ENCODE peak calls at places on chromosomes 6 and 20, in eight cellular contexts. One of them, this sample, is unnamed.

GRCh38 chr6:125904871-125905270 is 51.7 kb upstream of the HINT3 start:
- DNase-seq in activated CD4-positive, alpha-beta T cell treated with anti-CD3 and anti-CD28 coated beads, Interleukin-2, amount 10 ng/mL, durations not matched to agents 7 days and 5 days: peak
- DNase-seq in midbrain: no peak
- DNase-seq in RWPE1: peak
- DNase-seq in esophagus muscularis mucosa: no peak
- DNase-seq in HEK293T: no peak
- DNase-seq in kidney tubule cell: peak
- DNase-seq in left cardiac atrium: no peak
- DNase-seq in this sample: no peak

GRCh38 chr6:38177885-38178583 is 358.5 kb downstream of the ZFAND3 start:
- DNase-seq in activated CD4-positive, alpha-beta T cell treated with anti-CD3 and anti-CD28 coated beads, Interleukin-2, amount 10 ng/mL, durations not matched to agents 7 days and 5 days: no peak
- DNase-seq in midbrain: no peak
- DNase-seq in RWPE1: no peak
- DNase-seq in esophagus muscularis mucosa: no peak
- DNase-seq in HEK293T: no peak
- DNase-seq in kidney tubule cell: no peak
- DNase-seq in left cardiac atrium: peak
- DNase-seq in this sample: no peak

GRCh38 chr20:1381753-1382591 is 10.9 kb downstream of the FKBP1A start:
- DNase-seq in activated CD4-positive, alpha-beta T cell treated with anti-CD3 and anti-CD28 coated beads, Interleukin-2, amount 10 ng/mL, durations not matched to agents 7 days and 5 days: no peak
- DNase-seq in midbrain: no peak
- DNase-seq in RWPE1: no peak
- DNase-seq in esophagus muscularis mucosa: no peak
- DNase-seq in HEK293T: no peak
- DNase-seq in kidney tubule cell: no peak
- DNase-seq in left cardiac atrium: no peak
- DNase-seq in this sample: no peak

GRCh38 chr20:61932711-61933480 is 132.8 kb downstream of the TAF4 start:
- DNase-seq in activated CD4-positive, alpha-beta T cell treated with anti-CD3 and anti-CD28 coated beads, Interleukin-2, amount 10 ng/mL, durations not matched to agents 7 days and 5 days: no peak
- DNase-seq in midbrain: no peak
- DNase-seq in RWPE1: no peak
- DNase-seq in esophagus muscularis mucosa: no peak
- DNase-seq in HEK293T: no peak
- DNase-seq in kidney tubule cell: no peak
- DNase-seq in left cardiac atrium: peak
- DNase-seq in this sample: no peak

GRCh38 chr6:152952045-152952444 is 30.8 kb downstream of the FBXO5 start:
- DNase-seq in activated CD4-positive, alpha-beta T cell treated with anti-CD3 and anti-CD28 coated beads, Interleukin-2, amount 10 ng/mL, durations not matched to agents 7 days and 5 days: no peak
- DNase-seq in midbrain: no peak
- DNase-seq in RWPE1: peak
- DNase-seq in esophagus muscularis mucosa: no peak
- DNase-seq in HEK293T: no peak
- DNase-seq in kidney tubule cell: peak
- DNase-seq in left cardiac atrium: no peak
- DNase-seq in this sample: no peak

GRCh38 chr6:115643762-115644161 is 416.9 kb downstream of the FRK start:
- DNase-seq in activated CD4-positive, alpha-beta T cell treated with anti-CD3 and anti-CD28 coated beads, Interleukin-2, amount 10 ng/mL, durations not matched to agents 7 days and 5 days: no peak
- DNase-seq in midbrain: no peak
- DNase-seq in RWPE1: no peak
- DNase-seq in esophagus muscularis mucosa: no peak
- DNase-seq in HEK293T: peak
- DNase-seq in kidney tubule cell: peak
- DNase-seq in left cardiac atrium: no peak
- DNase-seq in this sample: no peak

GRCh38 chr20:43043887-43044286 is 145.8 kb downstream of the PTPRT start:
- DNase-seq in activated CD4-positive, alpha-beta T cell treated with anti-CD3 and anti-CD28 coated beads, Interleukin-2, amount 10 ng/mL, durations not matched to agents 7 days and 5 days: no peak
- DNase-seq in midbrain: no peak
- DNase-seq in RWPE1: no peak
- DNase-seq in esophagus muscularis mucosa: no peak
- DNase-seq in HEK293T: no peak
- DNase-seq in kidney tubule cell: no peak
- DNase-seq in left cardiac atrium: no peak
- DNase-seq in this sample: no peak

GRCh38 chr6:150183105-150183504 is 40.3 kb downstream of the PPP1R14C start:
- DNase-seq in activated CD4-positive, alpha-beta T cell treated with anti-CD3 and anti-CD28 coated beads, Interleukin-2, amount 10 ng/mL, durations not matched to agents 7 days and 5 days: no peak
- DNase-seq in midbrain: no peak
- DNase-seq in RWPE1: no peak
- DNase-seq in esophagus muscularis mucosa: no peak
- DNase-seq in HEK293T: no peak
- DNase-seq in kidney tubule cell: no peak
- DNase-seq in left cardiac atrium: no peak
- DNase-seq in this sample: no peak

GRCh38 chr6:4637691-4638433 is 138.3 kb upstream of the CDYL start:
- DNase-seq in activated CD4-positive, alpha-beta T cell treated with anti-CD3 and anti-CD28 coated beads, Interleukin-2, amount 10 ng/mL, durations not matched to agents 7 days and 5 days: peak
- DNase-seq in midbrain: no peak
- DNase-seq in RWPE1: peak
- DNase-seq in esophagus muscularis mucosa: peak
- DNase-seq in HEK293T: no peak
- DNase-seq in kidney tubule cell: peak
- DNase-seq in left cardiac atrium: no peak
- DNase-seq in this sample: no peak

GRCh38 chr20:57708694-57709673 is 831 bp downstream of the PMEPA1 start:
- DNase-seq in activated CD4-positive, alpha-beta T cell treated with anti-CD3 and anti-CD28 coated beads, Interleukin-2, amount 10 ng/mL, durations not matched to agents 7 days and 5 days: no peak
- DNase-seq in midbrain: no peak
- DNase-seq in RWPE1: no peak
- DNase-seq in esophagus muscularis mucosa: no peak
- DNase-seq in HEK293T: peak
- DNase-seq in kidney tubule cell: peak
- DNase-seq in left cardiac atrium: peak
- DNase-seq in this sample: peak

GRCh38 chr6:81996414-81996813 is 243.9 kb upstream of the TENT5A start:
- DNase-seq in activated CD4-positive, alpha-beta T cell treated with anti-CD3 and anti-CD28 coated beads, Interleukin-2, amount 10 ng/mL, durations not matched to agents 7 days and 5 days: no peak
- DNase-seq in midbrain: no peak
- DNase-seq in RWPE1: peak
- DNase-seq in esophagus muscularis mucosa: no peak
- DNase-seq in HEK293T: no peak
- DNase-seq in kidney tubule cell: peak
- DNase-seq in left cardiac atrium: no peak
- DNase-seq in this sample: no peak

GRCh38 chr20:57715268-57715904 is 5.6 kb upstream of the PMEPA1 start:
- DNase-seq in activated CD4-positive, alpha-beta T cell treated with anti-CD3 and anti-CD28 coated beads, Interleukin-2, amount 10 ng/mL, durations not matched to agents 7 days and 5 days: no peak
- DNase-seq in midbrain: no peak
- DNase-seq in RWPE1: no peak
- DNase-seq in esophagus muscularis mucosa: no peak
- DNase-seq in HEK293T: no peak
- DNase-seq in kidney tubule cell: no peak
- DNase-seq in left cardiac atrium: no peak
- DNase-seq in this sample: no peak

GRCh38 chr6:72413884-72414283 is 208.0 kb upstream of the KCNQ5 start:
- DNase-seq in activated CD4-positive, alpha-beta T cell treated with anti-CD3 and anti-CD28 coated beads, Interleukin-2, amount 10 ng/mL, durations not matched to agents 7 days and 5 days: no peak
- DNase-seq in midbrain: no peak
- DNase-seq in RWPE1: no peak
- DNase-seq in esophagus muscularis mucosa: no peak
- DNase-seq in HEK293T: no peak
- DNase-seq in kidney tubule cell: no peak
- DNase-seq in left cardiac atrium: no peak
- DNase-seq in this sample: no peak

GRCh38 chr6:109455502-109456282 is at the start of gene MICAL1:
- DNase-seq in activated CD4-positive, alpha-beta T cell treated with anti-CD3 and anti-CD28 coated beads, Interleukin-2, amount 10 ng/mL, durations not matched to agents 7 days and 5 days: peak
- DNase-seq in midbrain: peak
- DNase-seq in RWPE1: peak
- DNase-seq in esophagus muscularis mucosa: no peak
- DNase-seq in HEK293T: peak
- DNase-seq in kidney tubule cell: peak
- DNase-seq in left cardiac atrium: peak
- DNase-seq in this sample: peak

GRCh38 chr6:31525932-31526591 is 2.7 kb upstream of the MCCD1 start:
- DNase-seq in activated CD4-positive, alpha-beta T cell treated with anti-CD3 and anti-CD28 coated beads, Interleukin-2, amount 10 ng/mL, durations not matched to agents 7 days and 5 days: no peak
- DNase-seq in midbrain: no peak
- DNase-seq in RWPE1: no peak
- DNase-seq in esophagus muscularis mucosa: peak
- DNase-seq in HEK293T: no peak
- DNase-seq in kidney tubule cell: peak
- DNase-seq in left cardiac atrium: no peak
- DNase-seq in this sample: no peak

GRCh38 chr6:111759836-111760785 is 113.1 kb downstream of the FYN start:
- DNase-seq in activated CD4-positive, alpha-beta T cell treated with anti-CD3 and anti-CD28 coated beads, Interleukin-2, amount 10 ng/mL, durations not matched to agents 7 days and 5 days: peak
- DNase-seq in midbrain: no peak
- DNase-seq in RWPE1: no peak
- DNase-seq in esophagus muscularis mucosa: no peak
- DNase-seq in HEK293T: no peak
- DNase-seq in kidney tubule cell: no peak
- DNase-seq in left cardiac atrium: no peak
- DNase-seq in this sample: no peak